ENCODE peak calls at places on chromosomes 11 and 22, in eight cellular contexts. One of them, this sample, is unnamed.

GRCh38 chr11:104547996-104548661 is 350.1 kb downstream of the CASP12 start:
- DNase-seq in NCI-H82: no peak
- DNase-seq in tibial nerve: no peak
- DNase-seq in Peyer's patch: no peak
- DNase-seq in AG20443: no peak
- DNase-seq in cardiac fibroblast: peak
- DNase-seq in posterior cingulate gyrus: no peak
- DNase-seq in fibroblast of lung: peak
- DNase-seq in this sample: no peak

GRCh38 chr11:100866453-100866852 is 179.4 kb downstream of the ARHGAP42 start:
- DNase-seq in posterior cingulate gyrus: no peak
- DNase-seq in NCI-H82: no peak
- DNase-seq in Peyer's patch: no peak
- DNase-seq in AG20443: no peak
- DNase-seq in tibial nerve: no peak
- DNase-seq in cardiac fibroblast: no peak
- DNase-seq in fibroblast of lung: no peak
- DNase-seq in this sample: no peak

GRCh38 chr11:128931661-128932060 is 11.0 kb downstream of the TP53AIP1 start:
- DNase-seq in AG20443: no peak
- DNase-seq in Peyer's patch: no peak
- DNase-seq in tibial nerve: no peak
- DNase-seq in posterior cingulate gyrus: no peak
- DNase-seq in fibroblast of lung: no peak
- DNase-seq in NCI-H82: peak
- DNase-seq in cardiac fibroblast: no peak
- DNase-seq in this sample: peak

GRCh38 chr22:42680648-42681047 is 31.5 kb upstream of the CYB5R3 start:
- DNase-seq in cardiac fibroblast: peak
- DNase-seq in tibial nerve: no peak
- DNase-seq in NCI-H82: no peak
- DNase-seq in fibroblast of lung: peak
- DNase-seq in posterior cingulate gyrus: no peak
- DNase-seq in Peyer's patch: no peak
- DNase-seq in AG20443: peak
- DNase-seq in this sample: peak

GRCh38 chr11:125084761-125085231 is 21.7 kb downstream of the SLC37A2 start:
- DNase-seq in NCI-H82: no peak
- DNase-seq in posterior cingulate gyrus: no peak
- DNase-seq in tibial nerve: no peak
- DNase-seq in AG20443: no peak
- DNase-seq in fibroblast of lung: no peak
- DNase-seq in Peyer's patch: peak
- DNase-seq in cardiac fibroblast: no peak
- DNase-seq in this sample: no peak

GRCh38 chr11:28123151-28123571 is 15.0 kb downstream of the METTL15 start:
- DNase-seq in tibial nerve: no peak
- DNase-seq in fibroblast of lung: peak
- DNase-seq in posterior cingulate gyrus: no peak
- DNase-seq in Peyer's patch: no peak
- DNase-seq in NCI-H82: no peak
- DNase-seq in cardiac fibroblast: peak
- DNase-seq in AG20443: no peak
- DNase-seq in this sample: no peak

GRCh38 chr11:89508544-89508943 is 17.4 kb upstream of the NOX4 start:
- DNase-seq in cardiac fibroblast: no peak
- DNase-seq in fibroblast of lung: no peak
- DNase-seq in AG20443: no peak
- DNase-seq in tibial nerve: no peak
- DNase-seq in Peyer's patch: no peak
- DNase-seq in NCI-H82: no peak
- DNase-seq in posterior cingulate gyrus: no peak
- DNase-seq in this sample: no peak

GRCh38 chr11:66543263-66544107 is 2.4 kb downstream of the ZDHHC24 start:
- DNase-seq in AG20443: no peak
- DNase-seq in tibial nerve: no peak
- DNase-seq in cardiac fibroblast: peak
- DNase-seq in NCI-H82: peak
- DNase-seq in Peyer's patch: no peak
- DNase-seq in posterior cingulate gyrus: peak
- DNase-seq in fibroblast of lung: peak
- DNase-seq in this sample: no peak

GRCh38 chr11:27423125-27423524 is 49.5 kb downstream of the LGR4 start:
- DNase-seq in NCI-H82: no peak
- DNase-seq in tibial nerve: peak
- DNase-seq in cardiac fibroblast: peak
- DNase-seq in posterior cingulate gyrus: no peak
- DNase-seq in fibroblast of lung: peak
- DNase-seq in Peyer's patch: no peak
- DNase-seq in AG20443: peak
- DNase-seq in this sample: peak

GRCh38 chr11:133951484-133952198 is 5.1 kb downstream of the IGSF9B start:
- DNase-seq in tibial nerve: no peak
- DNase-seq in Peyer's patch: no peak
- DNase-seq in NCI-H82: peak
- DNase-seq in cardiac fibroblast: peak
- DNase-seq in fibroblast of lung: no peak
- DNase-seq in posterior cingulate gyrus: no peak
- DNase-seq in AG20443: peak
- DNase-seq in this sample: peak

GRCh38 chr11:61547246-61547645 is 33.6 kb downstream of the SYT7 start:
- DNase-seq in Peyer's patch: no peak
- DNase-seq in posterior cingulate gyrus: no peak
- DNase-seq in cardiac fibroblast: no peak
- DNase-seq in AG20443: no peak
- DNase-seq in tibial nerve: no peak
- DNase-seq in NCI-H82: no peak
- DNase-seq in fibroblast of lung: no peak
- DNase-seq in this sample: no peak

GRCh38 chr11:10650630-10651029 is 42.9 kb downstream of the IRAG1 start:
- DNase-seq in fibroblast of lung: no peak
- DNase-seq in tibial nerve: no peak
- DNase-seq in cardiac fibroblast: no peak
- DNase-seq in NCI-H82: no peak
- DNase-seq in Peyer's patch: no peak
- DNase-seq in posterior cingulate gyrus: no peak
- DNase-seq in AG20443: no peak
- DNase-seq in this sample: no peak

GRCh38 chr11:2664886-2665746 is 34.7 kb downstream of the KCNQ1OT1 start:
- DNase-seq in NCI-H82: no peak
- DNase-seq in fibroblast of lung: no peak
- DNase-seq in Peyer's patch: no peak
- DNase-seq in AG20443: no peak
- DNase-seq in posterior cingulate gyrus: no peak
- DNase-seq in cardiac fibroblast: no peak
- DNase-seq in tibial nerve: no peak
- DNase-seq in this sample: no peak

GRCh38 chr11:32307449-32307848 is 127.9 kb downstream of the WT1 start:
- DNase-seq in tibial nerve: no peak
- DNase-seq in cardiac fibroblast: no peak
- DNase-seq in NCI-H82: peak
- DNase-seq in AG20443: no peak
- DNase-seq in posterior cingulate gyrus: no peak
- DNase-seq in fibroblast of lung: no peak
- DNase-seq in Peyer's patch: no peak
- DNase-seq in this sample: no peak

GRCh38 chr11:68992743-68993255 is 12.0 kb upstream of the MRGPRD start:
- DNase-seq in cardiac fibroblast: no peak
- DNase-seq in tibial nerve: no peak
- DNase-seq in fibroblast of lung: no peak
- DNase-seq in posterior cingulate gyrus: no peak
- DNase-seq in AG20443: no peak
- DNase-seq in Peyer's patch: no peak
- DNase-seq in NCI-H82: no peak
- DNase-seq in this sample: no peak

GRCh38 chr22:46090051-46090591 is 60.2 kb upstream of the PPARA start:
- DNase-seq in NCI-H82: peak
- DNase-seq in AG20443: no peak
- DNase-seq in fibroblast of lung: no peak
- DNase-seq in tibial nerve: no peak
- DNase-seq in posterior cingulate gyrus: no peak
- DNase-seq in cardiac fibroblast: peak
- DNase-seq in Peyer's patch: peak
- DNase-seq in this sample: peak

GRCh38 chr11:95991101-95991500 is 67.2 kb upstream of the MTMR2 start:
- DNase-seq in AG20443: no peak
- DNase-seq in posterior cingulate gyrus: no peak
- DNase-seq in tibial nerve: no peak
- DNase-seq in Peyer's patch: no peak
- DNase-seq in NCI-H82: no peak
- DNase-seq in fibroblast of lung: no peak
- DNase-seq in cardiac fibroblast: no peak
- DNase-seq in this sample: peak

GRCh38 chr22:17063372-17064106 is 21.3 kb upstream of the IL17RA start:
- DNase-seq in fibroblast of lung: peak
- DNase-seq in cardiac fibroblast: peak
- DNase-seq in posterior cingulate gyrus: no peak
- DNase-seq in AG20443: no peak
- DNase-seq in Peyer's patch: no peak
- DNase-seq in tibial nerve: peak
- DNase-seq in NCI-H82: no peak
- DNase-seq in this sample: no peak